ENCODE peak calls at places on chromosomes 12 and 14, in nine cellular contexts. One of them, this sample, is unnamed.
A peak's percentile ranks its signal among the peaks of the same experiment; 100 is the strongest.

GRCh38 chr12:27940756-27941402 is 31.7 kb downstream of the PTHLH start:
- DNase-seq in activated T-cell treated with anti-CD3 and anti-CD28 coated beads, Interleukin-2, amount 50 U/mL, for 24 hours: peak; percentile 82
- DNase-seq in mesendoderm: peak; percentile 82
- DNase-seq in RWPE2: no peak
- DNase-seq in NCI-H460: peak; percentile 63
- DNase-seq in A549: peak; percentile 54
- DNase-seq in stimulated activated CD4-positive, alpha-beta T cell treated with anti-CD3 and anti-CD28 coated beads, Interleukin-1b, Interleukin-23, amount 100 ng/mL, for 1 hour: peak; percentile 33
- DNase-seq in Peyer's patch: peak; percentile 89
- DNase-seq in WTC11: peak; percentile 82
- DNase-seq in this sample: peak; percentile 94

GRCh38 chr12:49750027-49750977 is 8.9 kb downstream of the TMBIM6 start:
- DNase-seq in activated T-cell treated with anti-CD3 and anti-CD28 coated beads, Interleukin-2, amount 50 U/mL, for 24 hours: peak; percentile 50
- DNase-seq in mesendoderm: peak; percentile 72
- DNase-seq in RWPE2: no peak
- DNase-seq in NCI-H460: peak; percentile 85
- DNase-seq in A549: no peak
- DNase-seq in stimulated activated CD4-positive, alpha-beta T cell treated with anti-CD3 and anti-CD28 coated beads, Interleukin-1b, Interleukin-23, amount 100 ng/mL, for 1 hour: no peak
- DNase-seq in Peyer's patch: no peak
- DNase-seq in WTC11: no peak
- DNase-seq in this sample: no peak

GRCh38 chr14:105525326-105525725 is 1.1 kb upstream of the TMEM121 start:
- DNase-seq in activated T-cell treated with anti-CD3 and anti-CD28 coated beads, Interleukin-2, amount 50 U/mL, for 24 hours: no peak
- DNase-seq in mesendoderm: no peak
- DNase-seq in RWPE2: peak; percentile 44
- DNase-seq in NCI-H460: no peak
- DNase-seq in A549: no peak
- DNase-seq in stimulated activated CD4-positive, alpha-beta T cell treated with anti-CD3 and anti-CD28 coated beads, Interleukin-1b, Interleukin-23, amount 100 ng/mL, for 1 hour: no peak
- DNase-seq in Peyer's patch: no peak
- DNase-seq in WTC11: no peak
- DNase-seq in this sample: no peak

GRCh38 chr12:4780624-4781023 is 60.4 kb downstream of the GALNT8 start:
- DNase-seq in activated T-cell treated with anti-CD3 and anti-CD28 coated beads, Interleukin-2, amount 50 U/mL, for 24 hours: no peak
- DNase-seq in mesendoderm: no peak
- DNase-seq in RWPE2: no peak
- DNase-seq in NCI-H460: no peak
- DNase-seq in A549: no peak
- DNase-seq in stimulated activated CD4-positive, alpha-beta T cell treated with anti-CD3 and anti-CD28 coated beads, Interleukin-1b, Interleukin-23, amount 100 ng/mL, for 1 hour: no peak
- DNase-seq in Peyer's patch: no peak
- DNase-seq in WTC11: no peak
- DNase-seq in this sample: no peak

GRCh38 chr14:55271572-55272414 is 572 bp downstream of the FBXO34 start:
- DNase-seq in activated T-cell treated with anti-CD3 and anti-CD28 coated beads, Interleukin-2, amount 50 U/mL, for 24 hours: peak; percentile 72
- DNase-seq in mesendoderm: peak; percentile 82
- DNase-seq in RWPE2: peak; percentile 77
- DNase-seq in NCI-H460: peak; percentile 64
- DNase-seq in A549: peak; percentile 98
- DNase-seq in stimulated activated CD4-positive, alpha-beta T cell treated with anti-CD3 and anti-CD28 coated beads, Interleukin-1b, Interleukin-23, amount 100 ng/mL, for 1 hour: no peak
- DNase-seq in Peyer's patch: peak; percentile 88
- DNase-seq in WTC11: peak; percentile 57
- DNase-seq in this sample: peak; percentile 18

GRCh38 chr14:29444805-29445204 is 482.8 kb downstream of the PRKD1 start:
- DNase-seq in activated T-cell treated with anti-CD3 and anti-CD28 coated beads, Interleukin-2, amount 50 U/mL, for 24 hours: no peak
- DNase-seq in mesendoderm: no peak
- DNase-seq in RWPE2: no peak
- DNase-seq in NCI-H460: no peak
- DNase-seq in A549: no peak
- DNase-seq in stimulated activated CD4-positive, alpha-beta T cell treated with anti-CD3 and anti-CD28 coated beads, Interleukin-1b, Interleukin-23, amount 100 ng/mL, for 1 hour: no peak
- DNase-seq in Peyer's patch: no peak
- DNase-seq in WTC11: no peak
- DNase-seq in this sample: no peak

GRCh38 chr12:51914034-51914923 is 7.0 kb downstream of the ACVRL1 start:
- DNase-seq in activated T-cell treated with anti-CD3 and anti-CD28 coated beads, Interleukin-2, amount 50 U/mL, for 24 hours: no peak
- DNase-seq in mesendoderm: no peak
- DNase-seq in RWPE2: no peak
- DNase-seq in NCI-H460: no peak
- DNase-seq in A549: no peak
- DNase-seq in stimulated activated CD4-positive, alpha-beta T cell treated with anti-CD3 and anti-CD28 coated beads, Interleukin-1b, Interleukin-23, amount 100 ng/mL, for 1 hour: no peak
- DNase-seq in Peyer's patch: peak; percentile 45
- DNase-seq in WTC11: no peak
- DNase-seq in this sample: no peak

GRCh38 chr14:102230481-102231210 is 74.3 kb downstream of the MOK start:
- DNase-seq in activated T-cell treated with anti-CD3 and anti-CD28 coated beads, Interleukin-2, amount 50 U/mL, for 24 hours: no peak
- DNase-seq in mesendoderm: no peak
- DNase-seq in RWPE2: no peak
- DNase-seq in NCI-H460: no peak
- DNase-seq in A549: no peak
- DNase-seq in stimulated activated CD4-positive, alpha-beta T cell treated with anti-CD3 and anti-CD28 coated beads, Interleukin-1b, Interleukin-23, amount 100 ng/mL, for 1 hour: no peak
- DNase-seq in Peyer's patch: no peak
- DNase-seq in WTC11: no peak
- DNase-seq in this sample: no peak

GRCh38 chr14:38391334-38391733 is 135.4 kb upstream of the CLEC14A start:
- DNase-seq in activated T-cell treated with anti-CD3 and anti-CD28 coated beads, Interleukin-2, amount 50 U/mL, for 24 hours: no peak
- DNase-seq in mesendoderm: no peak
- DNase-seq in RWPE2: no peak
- DNase-seq in NCI-H460: no peak
- DNase-seq in A549: no peak
- DNase-seq in stimulated activated CD4-positive, alpha-beta T cell treated with anti-CD3 and anti-CD28 coated beads, Interleukin-1b, Interleukin-23, amount 100 ng/mL, for 1 hour: no peak
- DNase-seq in Peyer's patch: no peak
- DNase-seq in WTC11: no peak
- DNase-seq in this sample: no peak

GRCh38 chr12:30985814-30986452 is 59.4 kb downstream of the TSPAN11 start:
- DNase-seq in activated T-cell treated with anti-CD3 and anti-CD28 coated beads, Interleukin-2, amount 50 U/mL, for 24 hours: peak; percentile 42
- DNase-seq in mesendoderm: peak; percentile 70
- DNase-seq in RWPE2: no peak
- DNase-seq in NCI-H460: peak; percentile 27
- DNase-seq in A549: peak; percentile 73
- DNase-seq in stimulated activated CD4-positive, alpha-beta T cell treated with anti-CD3 and anti-CD28 coated beads, Interleukin-1b, Interleukin-23, amount 100 ng/mL, for 1 hour: no peak
- DNase-seq in Peyer's patch: peak; percentile 53
- DNase-seq in WTC11: peak; percentile 76
- DNase-seq in this sample: peak; percentile 82

This sample was measured in NT2/D1.